ENCODE peak calls at places on chromosomes 2 and 18, in five cellular contexts. N is mesothelial cell of epicardium, M is GM20000, B is GM12865, G is neural progenitor cell. S is an unnamed sample.

GRCh38 chr2:98515571-98515927 is 70.9 kb downstream of the INPP4A start:
- DNase-seq in N (no peak), M (no peak), B (no peak), G (no peak), S (no peak)

GRCh38 chr2:129118296-129118695 is 799.6 kb upstream of the HS6ST1 start:
- DNase-seq in N (no peak), M (no peak), B (peak; percentile 16), G (no peak), S (no peak)

GRCh38 chr18:44788334-44788733 is 107.6 kb downstream of the SETBP1 start:
- DNase-seq in N (no peak), M (no peak), B (no peak), G (no peak), S (no peak)

GRCh38 chr18:59737776-59738295 is 40.6 kb upstream of the CCBE1 start:
- DNase-seq in N (no peak), M (no peak), B (no peak), G (no peak), S (no peak)

GRCh38 chr2:169276045-169276444 is 86.3 kb downstream of the LRP2 start:
- DNase-seq in N (no peak), M (no peak), B (no peak), G (no peak), S (no peak)

GRCh38 chr2:203330434-203330833 is 2.2 kb downstream of the ABI2 start:
- DNase-seq in N (no peak), M (no peak), B (no peak), G (no peak), S (no peak)

GRCh38 chr18:48455555-48456478 is 46.6 kb upstream of the ZBTB7C start:
- DNase-seq in N (no peak), M (no peak), B (no peak), G (no peak), S (no peak)

GRCh38 chr2:8026381-8026780 is 655.5 kb upstream of the ID2 start:
- DNase-seq in N (no peak), M (no peak), B (no peak), G (no peak), S (no peak)

GRCh38 chr2:25354116-25354515 is 12.4 kb upstream of the DNMT3A start:
- DNase-seq in N (no peak), M (no peak), B (no peak), G (no peak), S (no peak)

GRCh38 chr2:23584054-23584745 is 199.2 kb downstream of the KLHL29 start:
- DNase-seq in N (no peak), M (no peak), B (no peak), G (no peak), S (no peak)

DNA sequence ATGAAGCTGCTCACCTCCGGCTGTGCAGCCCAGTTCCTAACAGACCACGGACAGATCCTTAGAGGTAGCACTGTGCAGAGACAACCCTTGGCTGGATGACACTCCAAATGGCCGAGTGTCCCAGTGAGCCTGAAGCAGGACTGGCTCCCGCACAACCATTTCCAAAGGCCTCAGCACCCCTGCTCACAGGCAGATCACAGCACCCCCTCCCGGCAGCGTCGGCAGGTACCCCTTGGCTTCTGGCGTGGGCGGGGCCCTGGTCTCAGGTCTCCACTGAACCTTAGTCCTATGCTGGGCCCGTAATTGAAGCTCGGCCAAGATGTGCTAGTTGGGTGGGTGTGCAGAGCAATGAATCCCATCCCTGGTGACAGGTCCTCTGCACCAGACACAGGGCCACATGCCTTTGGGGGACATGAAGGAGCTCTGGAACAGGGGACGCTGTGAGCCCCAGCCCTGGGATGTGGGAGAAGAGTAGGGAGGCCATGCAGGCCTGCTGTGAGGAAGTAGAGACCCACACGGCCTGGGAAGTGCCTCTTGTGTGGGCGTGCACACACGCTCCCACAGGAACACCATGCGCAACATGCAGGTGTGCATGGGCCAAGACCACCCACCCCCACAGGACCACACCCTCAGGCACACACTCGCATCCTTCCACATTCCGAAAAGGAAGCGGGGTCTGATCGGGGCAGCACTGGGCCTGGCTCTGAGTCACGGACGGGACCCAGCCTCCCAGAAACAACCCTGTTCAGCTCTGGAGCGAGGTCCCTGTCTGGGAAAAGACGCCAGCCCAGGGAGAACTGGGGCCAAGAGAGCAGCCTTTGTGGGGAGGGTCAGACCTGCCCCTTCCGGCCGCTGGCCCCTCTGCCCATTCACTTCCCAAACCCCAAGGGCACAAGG is 2.8 kb downstream of the DUSP2 start:
- DNase-seq in N (no peak), M (peak; percentile 76), B (peak; percentile 85), G (no peak), S (peak; percentile 40)
- TF ChIP-seq CTCF in N (no peak), M (peak; percentile 53), B (peak; percentile 81), G (no peak), S (no peak)

GRCh38 chr18:63949068-63949737 is at the start of gene HMSD:
- DNase-seq in N (peak; percentile 70), M (peak; percentile 80), B (peak; percentile 91), G (peak; percentile 84), S (peak; percentile 46)
- TF ChIP-seq CTCF in N (no peak), M (peak; percentile 24), B (peak; percentile 57), G (peak; percentile 54), S (no peak)

GRCh38 chr2:11058129-11058528 is 97.1 kb upstream of the SLC66A3 start:
- DNase-seq in N (no peak), M (no peak), B (no peak), G (no peak), S (no peak)

GRCh38 chr2:11054783-11055751 is 100.2 kb upstream of the SLC66A3 start:
- DNase-seq in N (no peak), M (no peak), B (no peak), G (no peak), S (no peak)

GRCh38 chr2:11055816-11056215 is 99.5 kb upstream of the SLC66A3 start:
- DNase-seq in N (no peak), M (no peak), B (no peak), G (no peak), S (no peak)

GRCh38 chr2:11060376-11061169 is 94.7 kb upstream of the SLC66A3 start:
- DNase-seq in N (no peak), M (no peak), B (no peak), G (no peak), S (no peak)

DNA sequence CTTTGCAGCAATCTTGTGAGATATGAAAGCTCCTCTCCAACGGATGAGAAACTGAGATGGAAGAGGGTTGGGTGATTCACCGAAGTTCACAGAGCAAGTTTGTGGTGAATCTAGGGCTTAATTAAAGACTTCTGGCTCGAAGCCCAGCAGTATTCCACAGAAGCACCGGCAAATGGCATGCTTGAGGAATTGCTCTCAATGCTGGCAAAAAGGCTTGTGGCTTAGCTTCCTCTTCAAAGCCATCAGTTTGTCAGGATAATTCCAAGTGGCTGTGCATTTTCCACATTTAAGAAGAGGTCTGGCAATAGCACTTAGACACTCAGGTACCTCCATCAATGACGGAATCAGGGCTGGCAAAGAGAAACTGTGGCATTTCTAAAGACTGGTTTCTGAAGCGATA is 98.7 kb upstream of the SLC66A3 start:
- DNase-seq in N (no peak), M (no peak), B (no peak), G (no peak), S (no peak)
- TF ChIP-seq CTCF in N (no peak), M (no peak), B (no peak), G (no peak), S (no peak)

DNA sequence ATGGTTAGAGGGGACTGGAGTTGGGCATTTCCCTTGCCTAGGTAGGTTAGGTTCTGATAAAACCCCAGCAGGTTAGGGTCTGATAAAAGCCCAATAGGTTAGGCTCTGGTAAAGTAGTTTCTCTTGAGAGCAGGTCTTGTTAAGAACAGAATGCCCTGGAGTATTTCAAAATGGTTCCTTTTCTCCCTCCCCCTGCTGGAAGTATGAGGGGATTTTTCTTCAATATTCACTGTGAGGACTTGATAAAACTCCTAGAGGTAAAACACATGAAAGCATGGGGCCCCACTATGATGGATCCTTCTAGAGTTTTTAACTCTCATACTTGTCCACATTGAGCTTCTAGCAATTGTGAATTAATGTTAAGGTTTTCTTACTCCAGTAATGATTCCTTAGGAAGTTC is 27.6 kb downstream of the ANKAR start:
- DNase-seq in N (no peak), M (no peak), B (no peak), G (no peak), S (no peak)
- TF ChIP-seq CTCF in N (peak; percentile 46), M (no peak), B (peak; percentile 12), G (peak; percentile 29), S (no peak)

DNA sequence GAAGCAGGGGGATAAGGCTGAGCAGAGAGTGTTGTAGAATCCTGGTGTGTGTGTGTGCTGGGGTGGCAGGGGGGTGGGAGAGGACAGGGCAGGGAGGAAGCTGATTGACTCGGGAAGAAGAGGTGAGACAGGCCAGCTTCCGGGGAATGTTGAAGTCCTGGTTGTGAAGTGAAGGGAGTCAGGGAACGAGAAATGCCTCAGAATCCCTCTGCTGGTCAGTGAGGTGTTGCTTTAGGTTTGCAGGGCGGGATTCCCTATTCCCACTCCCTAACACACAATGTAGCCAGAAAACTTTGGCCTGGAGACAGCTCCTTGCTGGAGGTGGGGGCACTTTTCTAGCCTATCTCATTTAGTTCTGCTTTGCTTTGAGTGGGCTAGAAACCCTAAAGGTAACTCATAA is 265.1 kb downstream of the HAUS1 start:
- DNase-seq in N (no peak), M (no peak), B (no peak), G (peak; percentile 49), S (no peak)
- TF ChIP-seq CTCF in N (no peak), M (no peak), B (no peak), G (peak; percentile 38), S (no peak)

DNA sequence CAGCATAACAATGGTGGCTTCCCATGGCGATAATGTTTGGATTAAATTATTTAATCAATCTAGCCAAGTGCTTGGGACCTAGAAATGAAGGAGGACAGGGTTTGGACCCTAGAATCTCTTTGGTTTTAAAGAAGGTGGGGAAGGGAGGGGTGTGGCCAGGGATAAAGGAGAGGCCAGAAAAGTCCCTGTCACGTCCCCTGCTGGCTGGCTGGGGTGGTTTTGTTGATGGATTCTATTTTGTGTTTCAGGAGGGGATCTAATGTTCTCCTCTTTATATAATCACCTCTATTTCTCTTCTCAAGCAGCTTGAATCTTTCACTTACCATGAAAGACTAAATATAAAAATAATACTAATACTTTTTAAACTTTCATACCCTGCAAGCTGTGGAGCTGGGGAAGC is 52.6 kb upstream of the GALR1 start:
- DNase-seq in N (no peak), M (no peak), B (no peak), G (no peak), S (no peak)
- TF ChIP-seq CTCF in N (no peak), M (peak; percentile 4), B (peak; percentile 24), G (peak; percentile 46), S (no peak)

GRCh38 chr2:108184421-108184820 is 55.3 kb upstream of the SULT1C3 start:
- DNase-seq in N (no peak), M (peak; percentile 7), B (peak; percentile 28), G (peak; percentile 42), S (no peak)

GRCh38 chr2:108182489-108182888 is 57.3 kb upstream of the SULT1C3 start:
- DNase-seq in N (no peak), M (no peak), B (peak; percentile 36), G (peak; percentile 72), S (no peak)
- TF ChIP-seq CTCF in N (no peak), M (no peak), B (peak; percentile 32), G (peak; percentile 63), S (no peak)

DNA sequence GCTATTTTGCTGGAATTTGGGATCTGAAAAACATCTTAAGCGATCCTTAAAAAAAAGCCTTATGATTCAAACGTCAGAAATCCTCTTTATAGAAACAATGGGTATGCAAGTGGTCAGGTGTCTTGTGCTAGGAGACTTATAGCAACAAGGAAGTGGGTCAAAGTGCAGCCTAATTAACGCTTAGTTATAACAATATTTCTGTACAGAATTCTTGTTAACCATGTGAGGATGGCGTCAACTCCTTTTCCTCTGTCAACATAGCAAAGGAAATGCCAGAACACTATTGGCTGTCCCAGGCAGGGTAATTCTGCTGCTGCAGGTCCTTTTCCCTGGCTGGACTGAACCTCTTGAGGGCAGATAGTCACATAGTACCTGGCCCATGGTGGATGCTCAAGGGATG is 189.4 kb downstream of the MSH2 start:
- DNase-seq in N (no peak), M (no peak), B (no peak), G (no peak), S (no peak)
- TF ChIP-seq CTCF in N (no peak), M (no peak), B (no peak), G (no peak), S (no peak)